ENCODE peak calls at places on chromosomes 7 and 10, in seven cellular contexts. M is A549, Z is omental fat pad, C is heart left ventricle, J is natural killer cell, U is endothelial cell, I is brain microvascular endothelial cell. S is an unnamed sample.

GRCh38 chr7:84236398-84236797 is 41.8 kb upstream of the SEMA3A start:
- DNase-seq in U (no peak), M (no peak), J (no peak), Z (no peak), C (no peak), I (no peak), S (no peak)

GRCh38 chr7:89023902-89024301 is 228.4 kb upstream of the TEX47 start:
- DNase-seq in I (no peak), C (no peak), U (no peak), J (no peak), Z (no peak), M (no peak), S (no peak)

GRCh38 chr10:124000792-124001201 is 92.6 kb downstream of the CHST15 start:
- DNase-seq in U (no peak), I (peak), Z (no peak), J (no peak), M (no peak), C (no peak), S (peak)

GRCh38 chr10:70551971-70552422 is 50.5 kb downstream of the PRF1 start:
- DNase-seq in M (no peak), I (peak), Z (no peak), C (peak), U (no peak), J (no peak), S (no peak)

GRCh38 chr10:129993621-129994020 is 29.5 kb upstream of the EBF3 start:
- DNase-seq in C (no peak), U (no peak), Z (no peak), I (no peak), J (no peak), M (no peak), S (no peak)

GRCh38 chr7:31202801-31203200 is 137.7 kb downstream of the NEUROD6 start:
- DNase-seq in M (no peak), Z (no peak), J (no peak), U (no peak), I (no peak), C (no peak), S (no peak)

GRCh38 chr7:117193564-117193963 is 129.3 kb downstream of the WNT2 start:
- DNase-seq in M (no peak), I (peak), Z (no peak), C (no peak), J (no peak), U (no peak), S (no peak)

GRCh38 chr10:123945506-123945905 is 53.9 kb upstream of the CPXM2 start:
- DNase-seq in C (no peak), M (no peak), I (peak), J (no peak), U (no peak), Z (no peak), S (no peak)

GRCh38 chr10:129192344-129193128 is 274.5 kb upstream of the MGMT start:
- DNase-seq in U (no peak), J (no peak), I (no peak), M (no peak), Z (no peak), C (peak), S (no peak)

GRCh38 chr7:12030116-12030515 is 181.0 kb upstream of the TMEM106B start:
- DNase-seq in I (peak), U (no peak), M (no peak), C (no peak), Z (no peak), J (no peak), S (no peak)

GRCh38 chr7:66549466-66549865 is 79.2 kb upstream of the KCTD7 start:
- DNase-seq in U (no peak), I (no peak), J (no peak), M (no peak), C (no peak), Z (no peak), S (no peak)

GRCh38 chr7:117312593-117312992 is 10.3 kb downstream of the WNT2 start:
- DNase-seq in U (no peak), Z (no peak), I (no peak), M (no peak), J (no peak), C (no peak), S (no peak)

GRCh38 chr10:42969147-42969546 is 107.7 kb upstream of the RET start:
- DNase-seq in C (peak), U (no peak), I (no peak), Z (no peak), J (no peak), M (no peak), S (no peak)

GRCh38 chr10:69146756-69147155 is 22.8 kb downstream of the VPS26A start:
- DNase-seq in U (no peak), C (no peak), I (no peak), J (no peak), Z (no peak), M (no peak), S (no peak)

GRCh38 chr10:125186431-125187170 is 26.2 kb upstream of the CTBP2 start:
- DNase-seq in J (no peak), Z (no peak), I (no peak), C (no peak), U (no peak), M (no peak), S (no peak)

GRCh38 chr10:132836832-132837540 is 51.0 kb upstream of the NKX6-2 start:
- DNase-seq in J (peak), Z (no peak), U (peak), I (no peak), C (no peak), M (peak), S (no peak)

GRCh38 chr10:51047857-51048256 is 26.4 kb upstream of the PRKG1 start:
- DNase-seq in U (no peak), I (no peak), M (no peak), J (no peak), C (no peak), Z (no peak), S (no peak)
- TF ChIP-seq CTCF in U (no peak), I (peak), M (no peak), J (no peak), C (peak), Z (no peak), S (no peak)

GRCh38 chr7:151504715-151505326 is 14.9 kb downstream of the RHEB start:
- DNase-seq in M (no peak), Z (no peak), U (no peak), I (no peak), J (no peak), C (no peak), S (no peak)
- TF ChIP-seq CTCF in M (no peak), Z (no peak), U (no peak), I (no peak), J (no peak), C (no peak), S (no peak)

GRCh38 chr7:100358027-100358856 is at the start of gene PILRB:
- DNase-seq in U (no peak), J (no peak), I (no peak), Z (no peak), C (no peak), M (no peak), S (no peak)
- TF ChIP-seq CTCF in U (no peak), J (no peak), I (peak), Z (no peak), C (no peak), M (no peak), S (no peak)

GRCh38 chr7:47852330-47853245 is 95.7 kb downstream of the PKD1L1 start:
- DNase-seq in Z (no peak), U (peak), M (no peak), I (no peak), C (no peak), J (no peak), S (no peak)
- TF ChIP-seq CTCF in Z (no peak), U (no peak), M (no peak), I (peak), C (no peak), J (no peak), S (no peak)

S was measured in CD14-positive monocyte.